ENCODE peak calls at places on chromosome 18, in six cellular contexts. Y is IMR-90, Z is GM12878, L is SK-N-SH, Q is A549, T is K562. X is an unnamed sample.
A peak's percentile ranks its signal among the peaks of the same experiment; 100 is the strongest.

GRCh38 chr18:55317322-55317721 is 270.7 kb downstream of the TCF4 start:
- DNase-seq in Y (no peak), Z (no peak), L (no peak), Q (no peak), T (no peak), X (no peak)

GRCh38 chr18:26813043-26813442 is 52.5 kb downstream of the AQP4 start:
- DNase-seq in Y (no peak), Z (peak; percentile 16), L (peak; percentile 50), Q (peak; percentile 15), T (no peak), X (peak; percentile 56)

GRCh38 chr18:52237551-52237950 is 102.4 kb upstream of the DCC start:
- DNase-seq in Y (peak; percentile 0), Z (no peak), L (no peak), Q (no peak), T (no peak), X (no peak)

GRCh38 chr18:37920865-37921264 is 355.3 kb upstream of the CELF4 start:
- DNase-seq in Y (no peak), Z (no peak), L (no peak), Q (no peak), T (no peak), X (no peak)

GRCh38 chr18:23627325-23627724 is 35.4 kb downstream of the ANKRD29 start:
- DNase-seq in Y (peak; percentile 91), Z (no peak), L (no peak), Q (peak; percentile 49), T (no peak), X (peak; percentile 37)

GRCh38 chr18:41938445-41938844 is 16.6 kb upstream of the PIK3C3 start:
- DNase-seq in Y (peak; percentile 97), Z (no peak), L (no peak), Q (no peak), T (no peak), X (no peak)

GRCh38 chr18:55048892-55049291 is 89.6 kb upstream of the CCDC68 start:
- DNase-seq in Y (peak; percentile 65), Z (no peak), L (no peak), Q (peak; percentile 6), T (no peak), X (no peak)

GRCh38 chr18:60676807-60677206 is 304.2 kb upstream of the MC4R start:
- DNase-seq in Y (no peak), Z (no peak), L (no peak), Q (no peak), T (no peak), X (no peak)

GRCh38 chr18:43396266-43396665 is 119.0 kb upstream of the SYT4 start:
- DNase-seq in Y (no peak), Z (no peak), L (peak; percentile 10), Q (no peak), T (no peak), X (no peak)

GRCh38 chr18:12823892-12824291 is 60.1 kb downstream of the PTPN2 start:
- DNase-seq in Y (peak; percentile 29), Z (no peak), L (no peak), Q (no peak), T (no peak), X (no peak)

GRCh38 chr18:69257861-69258458 is 142.7 kb upstream of the DOK6 start:
- DNase-seq in Y (peak; percentile 69), Z (no peak), L (no peak), Q (no peak), T (no peak), X (peak; percentile 17)

GRCh38 chr18:9697121-9697520 is 11.0 kb upstream of the RAB31 start:
- DNase-seq in Y (no peak), Z (no peak), L (no peak), Q (no peak), T (no peak), X (no peak)

GRCh38 chr18:46397174-46397573 is 259.8 kb downstream of the LOXHD1 start:
- DNase-seq in Y (no peak), Z (no peak), L (no peak), Q (no peak), T (no peak), X (no peak)

GRCh38 chr18:34929336-34929780 is 111.9 kb upstream of the MAPRE2 start:
- DNase-seq in Y (peak; percentile 91), Z (no peak), L (no peak), Q (peak; percentile 33), T (no peak), X (peak; percentile 94)

GRCh38 chr18:34928754-34929335 is 112.4 kb upstream of the MAPRE2 start:
- DNase-seq in Y (no peak), Z (no peak), L (no peak), Q (no peak), T (no peak), X (no peak)

GRCh38 chr18:34926683-34927082 is 114.5 kb upstream of the MAPRE2 start:
- DNase-seq in Y (no peak), Z (no peak), L (no peak), Q (no peak), T (no peak), X (no peak)

GRCh38 chr18:34932363-34932762 is 108.8 kb upstream of the MAPRE2 start:
- DNase-seq in Y (no peak), Z (no peak), L (no peak), Q (no peak), T (no peak), X (no peak)

GRCh38 chr18:34928068-34928753 is 113.0 kb upstream of the MAPRE2 start:
- DNase-seq in Y (no peak), Z (no peak), L (no peak), Q (no peak), T (no peak), X (peak; percentile 94)
- TF ChIP-seq SMC3 in Y (no peak), Z (no peak), L (no peak), Q (no peak), T (no peak), X (peak; percentile 31)

GRCh38 chr18:58862851-58863538 is 1.7 kb upstream of the ZNF532 start:
- DNase-seq in Y (peak; percentile 62), Z (no peak), L (peak; percentile 80), Q (peak; percentile 25), T (no peak), X (no peak)
- TF ChIP-seq SMC3 in Y (no peak), Z (no peak), L (no peak), Q (no peak), T (no peak), X (no peak)

DNA sequence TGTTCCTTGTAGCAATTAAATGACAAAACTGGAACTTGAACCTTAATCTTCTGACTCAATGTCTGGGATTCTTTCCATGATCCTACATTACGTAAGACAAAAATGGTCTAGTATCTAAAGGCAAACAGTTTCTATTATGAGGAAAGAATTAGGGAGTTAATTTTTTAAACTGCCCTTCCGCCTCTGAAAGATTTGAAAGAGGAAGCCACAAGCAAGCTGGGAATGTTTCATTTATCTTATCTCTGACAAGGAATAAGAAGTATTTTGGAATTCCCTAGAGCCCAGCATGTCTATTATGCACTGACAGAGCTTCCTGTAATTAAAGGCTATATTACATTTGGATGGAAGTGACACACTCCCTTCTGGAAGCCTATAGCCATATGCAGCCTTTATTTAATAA is 558.8 kb upstream of the CDH2 start:
- DNase-seq in Y (peak; percentile 89), Z (no peak), L (peak; percentile 9), Q (no peak), T (no peak), X (no peak)
- TF ChIP-seq SMC3 in Y (no peak), Z (no peak), L (no peak), Q (no peak), T (no peak), X (no peak)

GRCh38 chr18:78672862-78673446 is 306.7 kb upstream of the SALL3 start:
- DNase-seq in Y (no peak), Z (no peak), L (no peak), Q (no peak), T (no peak), X (no peak)
- TF ChIP-seq SMC3 in Y (no peak), Z (no peak), L (no peak), Q (no peak), T (no peak), X (no peak)

GRCh38 chr18:48892146-48892855 is 58.5 kb downstream of the SMAD7 start:
- DNase-seq in Y (no peak), Z (no peak), L (no peak), Q (no peak), T (no peak), X (no peak)
- TF ChIP-seq SMC3 in Y (no peak), Z (no peak), L (no peak), Q (no peak), T (no peak), X (no peak)

DNA sequence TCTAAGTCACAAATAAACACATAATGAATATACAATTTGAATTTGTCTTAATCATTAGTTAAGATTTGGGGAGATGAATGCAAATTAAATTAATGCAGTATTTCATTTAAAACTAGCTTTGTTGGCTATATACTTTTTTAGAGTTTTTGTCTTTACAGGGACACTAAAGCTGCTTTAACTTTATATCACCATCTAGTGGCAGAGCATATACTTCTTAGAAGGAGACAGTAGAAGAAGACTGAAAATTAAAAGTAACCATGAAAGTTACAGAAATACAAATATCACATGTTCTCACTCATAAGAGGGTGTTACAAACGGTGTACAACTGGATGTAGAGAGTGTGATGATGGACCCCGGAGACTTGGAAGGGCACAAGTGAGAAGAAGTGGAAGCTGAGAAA is 268.3 kb upstream of the NETO1 start:
- DNase-seq in Y (no peak), Z (no peak), L (no peak), Q (peak; percentile 2), T (no peak), X (peak; percentile 3)
- TF ChIP-seq SMC3 in Y (peak; percentile 22), Z (peak; percentile 74), L (no peak), Q (peak; percentile 44), T (no peak), X (no peak)